ENCODE peak calls at places on chromosome 1, in seven cellular contexts. One of them, this sample, is unnamed.

GRCh38 chr1:245872475-245872874 is 634.6 kb downstream of the SMYD3 start:
- DNase-seq in HuH-7.5: no peak
- DNase-seq in GM06990: no peak
- DNase-seq in T follicular helper cell: no peak
- DNase-seq in AG09309: no peak
- DNase-seq in adrenal gland: no peak
- DNase-seq in NCI-H1092: no peak
- DNase-seq in this sample: no peak

GRCh38 chr1:51583532-51583931 is 33.4 kb upstream of the OSBPL9 start:
- DNase-seq in T follicular helper cell: no peak
- DNase-seq in HuH-7.5: no peak
- DNase-seq in NCI-H1092: no peak
- DNase-seq in GM06990: no peak
- DNase-seq in AG09309: peak
- DNase-seq in adrenal gland: peak
- DNase-seq in this sample: peak

GRCh38 chr1:174519845-174520244 is 72.1 kb downstream of the GPR52 start:
- DNase-seq in NCI-H1092: peak
- DNase-seq in T follicular helper cell: no peak
- DNase-seq in adrenal gland: no peak
- DNase-seq in GM06990: no peak
- DNase-seq in HuH-7.5: no peak
- DNase-seq in AG09309: no peak
- DNase-seq in this sample: no peak

GRCh38 chr1:35718492-35719336 is at the start of gene C1orf216:
- DNase-seq in GM06990: peak
- DNase-seq in AG09309: peak
- DNase-seq in T follicular helper cell: peak
- DNase-seq in NCI-H1092: no peak
- DNase-seq in adrenal gland: peak
- DNase-seq in HuH-7.5: peak
- DNase-seq in this sample: no peak

GRCh38 chr1:99672022-99672421 is 26.1 kb downstream of the PALMD start:
- DNase-seq in HuH-7.5: no peak
- DNase-seq in GM06990: no peak
- DNase-seq in T follicular helper cell: no peak
- DNase-seq in NCI-H1092: no peak
- DNase-seq in AG09309: no peak
- DNase-seq in adrenal gland: no peak
- DNase-seq in this sample: no peak

GRCh38 chr1:178566187-178566586 is 53.3 kb downstream of the TEX35 start:
- DNase-seq in AG09309: peak
- DNase-seq in GM06990: no peak
- DNase-seq in NCI-H1092: no peak
- DNase-seq in HuH-7.5: no peak
- DNase-seq in T follicular helper cell: no peak
- DNase-seq in adrenal gland: no peak
- DNase-seq in this sample: no peak

GRCh38 chr1:42173155-42173933 is 8.8 kb upstream of the GUCA2A start:
- DNase-seq in AG09309: no peak
- DNase-seq in HuH-7.5: peak
- DNase-seq in GM06990: no peak
- DNase-seq in adrenal gland: peak
- DNase-seq in T follicular helper cell: peak
- DNase-seq in NCI-H1092: peak
- DNase-seq in this sample: peak

GRCh38 chr1:240284656-240285427 is 193.2 kb downstream of the FMN2 start:
- DNase-seq in HuH-7.5: no peak
- DNase-seq in AG09309: peak
- DNase-seq in GM06990: no peak
- DNase-seq in NCI-H1092: no peak
- DNase-seq in T follicular helper cell: no peak
- DNase-seq in adrenal gland: no peak
- DNase-seq in this sample: no peak

GRCh38 chr1:67626495-67627235 is 58.3 kb upstream of the GADD45A start:
- DNase-seq in T follicular helper cell: no peak
- DNase-seq in NCI-H1092: no peak
- DNase-seq in GM06990: no peak
- DNase-seq in adrenal gland: no peak
- DNase-seq in HuH-7.5: no peak
- DNase-seq in AG09309: no peak
- DNase-seq in this sample: no peak

GRCh38 chr1:100649128-100649527 is 70.4 kb upstream of the VCAM1 start:
- DNase-seq in T follicular helper cell: no peak
- DNase-seq in HuH-7.5: no peak
- DNase-seq in adrenal gland: no peak
- DNase-seq in NCI-H1092: no peak
- DNase-seq in AG09309: no peak
- DNase-seq in GM06990: no peak
- DNase-seq in this sample: no peak

GRCh38 chr1:85464497-85465098 is 361 bp downstream of the DDAH1 start:
- DNase-seq in T follicular helper cell: no peak
- DNase-seq in adrenal gland: peak
- DNase-seq in GM06990: peak
- DNase-seq in HuH-7.5: peak
- DNase-seq in AG09309: no peak
- DNase-seq in NCI-H1092: peak
- DNase-seq in this sample: peak

GRCh38 chr1:5978452-5978851 is 13.8 kb downstream of the NPHP4 start:
- DNase-seq in AG09309: no peak
- DNase-seq in T follicular helper cell: no peak
- DNase-seq in NCI-H1092: no peak
- DNase-seq in adrenal gland: no peak
- DNase-seq in GM06990: no peak
- DNase-seq in HuH-7.5: no peak
- DNase-seq in this sample: no peak

This sample was measured in HepG2.